ENCODE peak calls at places on chromosomes 11 and 22, in eight cellular contexts. One of them, this sample, is unnamed.

GRCh38 chr11:65434667-65435179 is 12.1 kb downstream of the NEAT1 start:
- DNase-seq in choroid plexus epithelial cell: peak; percentile 65
- DNase-seq in foreskin fibroblast: no peak
- DNase-seq in SK-N-SH: no peak
- DNase-seq in A549: peak; percentile 17
- DNase-seq in heart right ventricle: no peak
- DNase-seq in neural progenitor cell: no peak
- DNase-seq in left ventricle myocardium inferior: no peak
- DNase-seq in this sample: no peak

GRCh38 chr11:133360860-133361688 is 171.2 kb downstream of the OPCML start:
- DNase-seq in neural progenitor cell: no peak
- DNase-seq in choroid plexus epithelial cell: no peak
- DNase-seq in SK-N-SH: no peak
- DNase-seq in foreskin fibroblast: no peak
- DNase-seq in A549: no peak
- DNase-seq in heart right ventricle: no peak
- DNase-seq in left ventricle myocardium inferior: no peak
- DNase-seq in this sample: no peak

GRCh38 chr22:29202231-29203192 is 3.2 kb upstream of the EMID1 start:
- DNase-seq in A549: peak; percentile 24
- DNase-seq in choroid plexus epithelial cell: peak; percentile 89
- DNase-seq in heart right ventricle: peak; percentile 51
- DNase-seq in left ventricle myocardium inferior: peak; percentile 63
- DNase-seq in SK-N-SH: peak; percentile 41
- DNase-seq in neural progenitor cell: peak; percentile 65
- DNase-seq in foreskin fibroblast: no peak
- DNase-seq in this sample: no peak

GRCh38 chr11:104073950-104074349 is 37.5 kb downstream of the DDI1 start:
- DNase-seq in left ventricle myocardium inferior: no peak
- DNase-seq in heart right ventricle: no peak
- DNase-seq in SK-N-SH: no peak
- DNase-seq in choroid plexus epithelial cell: no peak
- DNase-seq in A549: peak; percentile 40
- DNase-seq in neural progenitor cell: no peak
- DNase-seq in foreskin fibroblast: no peak
- DNase-seq in this sample: no peak

GRCh38 chr11:94671553-94672366 is 96.4 kb upstream of the AMOTL1 start:
- DNase-seq in foreskin fibroblast: peak; percentile 9
- DNase-seq in choroid plexus epithelial cell: peak; percentile 23
- DNase-seq in neural progenitor cell: no peak
- DNase-seq in SK-N-SH: no peak
- DNase-seq in left ventricle myocardium inferior: no peak
- DNase-seq in heart right ventricle: no peak
- DNase-seq in A549: no peak
- DNase-seq in this sample: no peak

GRCh38 chr11:86476109-86476861 is 101.6 kb downstream of the CCDC81 start:
- DNase-seq in heart right ventricle: peak; percentile 56
- DNase-seq in foreskin fibroblast: no peak
- DNase-seq in choroid plexus epithelial cell: peak; percentile 90
- DNase-seq in neural progenitor cell: no peak
- DNase-seq in left ventricle myocardium inferior: peak; percentile 30
- DNase-seq in A549: no peak
- DNase-seq in SK-N-SH: no peak
- DNase-seq in this sample: no peak

GRCh38 chr22:46031561-46031960 is 54.6 kb upstream of the WNT7B start:
- DNase-seq in foreskin fibroblast: no peak
- DNase-seq in choroid plexus epithelial cell: no peak
- DNase-seq in neural progenitor cell: no peak
- DNase-seq in left ventricle myocardium inferior: no peak
- DNase-seq in A549: no peak
- DNase-seq in SK-N-SH: no peak
- DNase-seq in heart right ventricle: no peak
- DNase-seq in this sample: no peak

GRCh38 chr11:129115652-129116585 is 76.2 kb downstream of the ARHGAP32 start:
- DNase-seq in A549: peak; percentile 63
- DNase-seq in SK-N-SH: no peak
- DNase-seq in foreskin fibroblast: peak; percentile 25
- DNase-seq in neural progenitor cell: no peak
- DNase-seq in choroid plexus epithelial cell: peak; percentile 70
- DNase-seq in heart right ventricle: no peak
- DNase-seq in left ventricle myocardium inferior: no peak
- DNase-seq in this sample: peak; percentile 17

GRCh38 chr11:112822478-112823274 is 138.5 kb upstream of the NCAM1 start:
- DNase-seq in foreskin fibroblast: no peak
- DNase-seq in neural progenitor cell: peak; percentile 82
- DNase-seq in choroid plexus epithelial cell: no peak
- DNase-seq in heart right ventricle: no peak
- DNase-seq in SK-N-SH: no peak
- DNase-seq in A549: no peak
- DNase-seq in left ventricle myocardium inferior: no peak
- DNase-seq in this sample: no peak

GRCh38 chr11:70727899-70728620 is 329.7 kb downstream of the CTTN start:
- DNase-seq in A549: no peak
- DNase-seq in left ventricle myocardium inferior: no peak
- DNase-seq in foreskin fibroblast: no peak
- DNase-seq in heart right ventricle: no peak
- DNase-seq in choroid plexus epithelial cell: no peak
- DNase-seq in neural progenitor cell: peak; percentile 40
- DNase-seq in SK-N-SH: no peak
- DNase-seq in this sample: no peak

GRCh38 chr22:29267858-29268510 is at the start of the genes EWSR1 and RHBDD3:
- DNase-seq in neural progenitor cell: peak; percentile 97
- DNase-seq in left ventricle myocardium inferior: peak; percentile 95
- DNase-seq in SK-N-SH: peak; percentile 97
- DNase-seq in heart right ventricle: peak; percentile 97
- DNase-seq in foreskin fibroblast: peak; percentile 98
- DNase-seq in A549: peak; percentile 94
- DNase-seq in choroid plexus epithelial cell: peak; percentile 99
- DNase-seq in this sample: peak; percentile 84

GRCh38 chr11:129248618-129249017 is 56.5 kb upstream of the ARHGAP32 start:
- DNase-seq in A549: peak; percentile 49
- DNase-seq in foreskin fibroblast: peak; percentile 71
- DNase-seq in SK-N-SH: no peak
- DNase-seq in left ventricle myocardium inferior: no peak
- DNase-seq in neural progenitor cell: no peak
- DNase-seq in choroid plexus epithelial cell: peak; percentile 61
- DNase-seq in heart right ventricle: no peak
- DNase-seq in this sample: no peak

GRCh38 chr11:66956689-66957290 is 1.4 kb downstream of the PC start:
- DNase-seq in left ventricle myocardium inferior: no peak
- DNase-seq in choroid plexus epithelial cell: peak; percentile 97
- DNase-seq in heart right ventricle: no peak
- DNase-seq in A549: peak; percentile 71
- DNase-seq in SK-N-SH: no peak
- DNase-seq in neural progenitor cell: peak; percentile 27
- DNase-seq in foreskin fibroblast: peak; percentile 82
- DNase-seq in this sample: no peak

GRCh38 chr11:88590366-88590765 is 252.8 kb upstream of the CTSC start:
- DNase-seq in A549: no peak
- DNase-seq in choroid plexus epithelial cell: no peak
- DNase-seq in neural progenitor cell: no peak
- DNase-seq in left ventricle myocardium inferior: no peak
- DNase-seq in heart right ventricle: no peak
- DNase-seq in foreskin fibroblast: no peak
- DNase-seq in SK-N-SH: no peak
- DNase-seq in this sample: no peak

GRCh38 chr11:89437317-89437716 is 53.9 kb downstream of the NOX4 start:
- DNase-seq in foreskin fibroblast: no peak
- DNase-seq in SK-N-SH: no peak
- DNase-seq in heart right ventricle: no peak
- DNase-seq in left ventricle myocardium inferior: no peak
- DNase-seq in A549: no peak
- DNase-seq in neural progenitor cell: peak; percentile 13
- DNase-seq in choroid plexus epithelial cell: no peak
- DNase-seq in this sample: no peak

GRCh38 chr11:78268516-78269410 is 80.0 kb downstream of the USP35 start:
- DNase-seq in SK-N-SH: no peak
- DNase-seq in choroid plexus epithelial cell: peak; percentile 36
- DNase-seq in heart right ventricle: peak; percentile 58
- DNase-seq in neural progenitor cell: no peak
- DNase-seq in left ventricle myocardium inferior: peak; percentile 51
- DNase-seq in A549: no peak
- DNase-seq in foreskin fibroblast: no peak
- DNase-seq in this sample: no peak

GRCh38 chr11:93849751-93850584 is 450 bp downstream of the VSTM5 start:
- DNase-seq in A549: peak; percentile 11
- DNase-seq in foreskin fibroblast: peak; percentile 18
- DNase-seq in choroid plexus epithelial cell: peak; percentile 30
- DNase-seq in SK-N-SH: peak; percentile 83
- DNase-seq in left ventricle myocardium inferior: peak; percentile 22
- DNase-seq in neural progenitor cell: peak; percentile 38
- DNase-seq in heart right ventricle: peak; percentile 7
- DNase-seq in this sample: no peak

GRCh38 chr11:114192841-114193389 is 103.3 kb upstream of the NNMT start:
- DNase-seq in A549: no peak
- DNase-seq in neural progenitor cell: peak; percentile 27
- DNase-seq in SK-N-SH: no peak
- DNase-seq in choroid plexus epithelial cell: peak; percentile 93
- DNase-seq in left ventricle myocardium inferior: no peak
- DNase-seq in heart right ventricle: no peak
- DNase-seq in foreskin fibroblast: no peak
- DNase-seq in this sample: no peak

GRCh38 chr11:46389450-46390330 is 1.9 kb downstream of the CHRM4 start:
- DNase-seq in heart right ventricle: peak; percentile 56
- DNase-seq in choroid plexus epithelial cell: peak; percentile 62
- DNase-seq in foreskin fibroblast: peak; percentile 57
- DNase-seq in SK-N-SH: peak; percentile 95
- DNase-seq in neural progenitor cell: peak; percentile 93
- DNase-seq in A549: peak; percentile 82
- DNase-seq in left ventricle myocardium inferior: peak; percentile 67
- DNase-seq in this sample: no peak

GRCh38 chr22:27220349-27220748 is 563.0 kb downstream of the MIAT start:
- DNase-seq in foreskin fibroblast: peak; percentile 13
- DNase-seq in A549: no peak
- DNase-seq in left ventricle myocardium inferior: no peak
- DNase-seq in choroid plexus epithelial cell: peak; percentile 88
- DNase-seq in heart right ventricle: no peak
- DNase-seq in neural progenitor cell: no peak
- DNase-seq in SK-N-SH: no peak
- DNase-seq in this sample: peak; percentile 68

GRCh38 chr11:88494857-88495256 is 157.3 kb upstream of the CTSC start:
- DNase-seq in SK-N-SH: no peak
- DNase-seq in foreskin fibroblast: no peak
- DNase-seq in left ventricle myocardium inferior: no peak
- DNase-seq in A549: peak; percentile 13
- DNase-seq in neural progenitor cell: peak; percentile 24
- DNase-seq in heart right ventricle: no peak
- DNase-seq in choroid plexus epithelial cell: no peak
- DNase-seq in this sample: no peak

GRCh38 chr11:35352107-35352888 is 67.1 kb downstream of the SLC1A2 start:
- DNase-seq in left ventricle myocardium inferior: peak; percentile 43
- DNase-seq in A549: no peak
- DNase-seq in foreskin fibroblast: peak; percentile 50
- DNase-seq in choroid plexus epithelial cell: peak; percentile 51
- DNase-seq in neural progenitor cell: no peak
- DNase-seq in SK-N-SH: no peak
- DNase-seq in heart right ventricle: peak; percentile 54
- DNase-seq in this sample: peak; percentile 59

GRCh38 chr11:65067446-65067845 is 9.1 kb upstream of the NAALADL1 start:
- DNase-seq in SK-N-SH: no peak
- DNase-seq in neural progenitor cell: no peak
- DNase-seq in left ventricle myocardium inferior: no peak
- DNase-seq in foreskin fibroblast: no peak
- DNase-seq in choroid plexus epithelial cell: no peak
- DNase-seq in A549: no peak
- DNase-seq in heart right ventricle: no peak
- DNase-seq in this sample: no peak

GRCh38 chr11:72308226-72309073 is 64.5 kb upstream of the PHOX2A start:
- DNase-seq in left ventricle myocardium inferior: no peak
- DNase-seq in choroid plexus epithelial cell: peak; percentile 89
- DNase-seq in neural progenitor cell: no peak
- DNase-seq in A549: no peak
- DNase-seq in SK-N-SH: peak; percentile 81
- DNase-seq in foreskin fibroblast: peak; percentile 83
- DNase-seq in heart right ventricle: no peak
- DNase-seq in this sample: peak; percentile 58

GRCh38 chr11:68052137-68052873 is 13.5 kb downstream of the TCIRG1 start:
- DNase-seq in A549: no peak
- DNase-seq in heart right ventricle: no peak
- DNase-seq in SK-N-SH: no peak
- DNase-seq in left ventricle myocardium inferior: no peak
- DNase-seq in choroid plexus epithelial cell: no peak
- DNase-seq in foreskin fibroblast: no peak
- DNase-seq in neural progenitor cell: no peak
- DNase-seq in this sample: no peak

GRCh38 chr22:36913431-36914382 is at the start of gene CSF2RB:
- DNase-seq in A549: no peak
- DNase-seq in heart right ventricle: peak; percentile 36
- DNase-seq in SK-N-SH: no peak
- DNase-seq in neural progenitor cell: no peak
- DNase-seq in left ventricle myocardium inferior: peak; percentile 43
- DNase-seq in foreskin fibroblast: no peak
- DNase-seq in choroid plexus epithelial cell: no peak
- DNase-seq in this sample: no peak
- H3K4me3 ChIP-seq in A549: no peak within 1 kb of the TSS
- H3K4me3 ChIP-seq in heart right ventricle: peak within 1 kb of the TSS; percentile 38
- H3K4me3 ChIP-seq in SK-N-SH: no peak within 1 kb of the TSS
- H3K4me3 ChIP-seq in neural progenitor cell: no peak within 1 kb of the TSS
- H3K4me3 ChIP-seq in left ventricle myocardium inferior: peak within 1 kb of the TSS; percentile 51
- H3K4me3 ChIP-seq in foreskin fibroblast: no peak within 1 kb of the TSS
- H3K4me3 ChIP-seq in choroid plexus epithelial cell: no peak within 1 kb of the TSS
- H3K4me3 ChIP-seq in this sample: no peak within 1 kb of the TSS

GRCh38 chr11:8359521-8359920 is 95.8 kb upstream of the LMO1 start:
- DNase-seq in neural progenitor cell: no peak
- DNase-seq in A549: no peak
- DNase-seq in foreskin fibroblast: no peak
- DNase-seq in SK-N-SH: no peak
- DNase-seq in left ventricle myocardium inferior: no peak
- DNase-seq in heart right ventricle: no peak
- DNase-seq in choroid plexus epithelial cell: no peak
- DNase-seq in this sample: no peak
- TF ChIP-seq CTCF in neural progenitor cell: no peak
- TF ChIP-seq CTCF in A549: no peak
- TF ChIP-seq CTCF in foreskin fibroblast: no peak
- TF ChIP-seq CTCF in SK-N-SH: no peak
- TF ChIP-seq CTCF in left ventricle myocardium inferior: no peak
- TF ChIP-seq CTCF in heart right ventricle: no peak
- TF ChIP-seq CTCF in choroid plexus epithelial cell: no peak
- TF ChIP-seq CTCF in this sample: no peak

DNA sequence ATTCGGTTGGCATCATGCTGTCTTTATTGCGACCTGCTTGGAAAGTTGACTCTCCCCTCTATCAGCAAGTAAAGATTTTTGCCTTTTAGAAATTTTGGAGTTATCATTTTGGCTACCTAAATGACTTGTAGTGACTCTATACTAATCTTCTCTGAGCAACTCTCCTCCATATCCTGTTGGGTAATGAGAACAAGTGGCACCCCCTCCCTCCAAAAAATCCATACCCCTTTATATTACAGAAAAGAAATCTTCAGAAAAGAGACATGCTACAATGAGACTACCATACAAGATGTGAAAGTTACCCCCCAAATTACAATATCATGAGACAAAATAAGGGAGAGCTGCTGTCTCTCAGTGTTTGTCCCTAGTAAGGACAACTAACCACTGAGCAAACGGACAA is 1.2 kb downstream of the JAML start:
- DNase-seq in heart right ventricle: no peak
- DNase-seq in foreskin fibroblast: no peak
- DNase-seq in neural progenitor cell: no peak
- DNase-seq in A549: no peak
- DNase-seq in choroid plexus epithelial cell: no peak
- DNase-seq in SK-N-SH: no peak
- DNase-seq in left ventricle myocardium inferior: no peak
- DNase-seq in this sample: no peak
- H3K4me3 ChIP-seq in heart right ventricle: peak overlapping the region; percentile 24
- H3K4me3 ChIP-seq in foreskin fibroblast: no peak overlapping the region
- H3K4me3 ChIP-seq in neural progenitor cell: no peak overlapping the region
- H3K4me3 ChIP-seq in A549: no peak overlapping the region
- H3K4me3 ChIP-seq in choroid plexus epithelial cell: no peak overlapping the region
- H3K4me3 ChIP-seq in SK-N-SH: no peak overlapping the region
- H3K4me3 ChIP-seq in left ventricle myocardium inferior: peak overlapping the region; percentile 24
- H3K4me3 ChIP-seq in this sample: no peak overlapping the region

GRCh38 chr22:36528795-36529718 is at the start of gene EIF3D:
- DNase-seq in A549: peak; percentile 99
- DNase-seq in heart right ventricle: peak; percentile 99
- DNase-seq in foreskin fibroblast: peak; percentile 99
- DNase-seq in left ventricle myocardium inferior: peak; percentile 98
- DNase-seq in neural progenitor cell: peak; percentile 99
- DNase-seq in choroid plexus epithelial cell: peak; percentile 100
- DNase-seq in SK-N-SH: peak; percentile 91
- DNase-seq in this sample: peak; percentile 97
- TF ChIP-seq CTCF in A549: no peak
- TF ChIP-seq CTCF in heart right ventricle: peak; percentile 16
- TF ChIP-seq CTCF in foreskin fibroblast: no peak
- TF ChIP-seq CTCF in left ventricle myocardium inferior: no peak
- TF ChIP-seq CTCF in neural progenitor cell: no peak
- TF ChIP-seq CTCF in choroid plexus epithelial cell: no peak
- TF ChIP-seq CTCF in SK-N-SH: no peak
- TF ChIP-seq CTCF in this sample: peak; percentile 7